ENCODE peak calls at places on chromosomes 2 and 18, in nine cellular contexts. M, I, R, U, S, E, P, G and T are unnamed samples.
A peak's percentile ranks its signal among the peaks of the same experiment; 100 is the strongest.

GRCh38 chr2:159225025-159226016 is 61.2 kb downstream of the WDSUB1 start:
- DNase-seq in M (no peak), I (no peak), R (no peak), U (no peak), S (no peak), E (no peak), P (no peak), G (no peak), T (no peak)

GRCh38 chr2:28687640-28688039 is 64.0 kb upstream of the PPP1CB start:
- DNase-seq in M (no peak), I (no peak), R (no peak), U (no peak), S (no peak), E (no peak), P (no peak), G (no peak), T (no peak)

GRCh38 chr2:45778720-45779171 is 127.3 kb downstream of the PRKCE start:
- DNase-seq in M (peak; percentile 84), I (peak; percentile 69), R (no peak), U (peak; percentile 76), S (peak; percentile 8), E (peak; percentile 58), P (peak; percentile 73), G (peak; percentile 69), T (peak; percentile 7)

GRCh38 chr18:65704051-65704450 is 46.8 kb upstream of the CDH7 start:
- DNase-seq in M (no peak), I (no peak), R (no peak), U (no peak), S (no peak), E (peak; percentile 62), P (no peak), G (no peak), T (no peak)

GRCh38 chr2:32009479-32010256 is 1.1 kb downstream of the MEMO1 start:
- DNase-seq in M (peak; percentile 35), I (peak; percentile 25), R (peak; percentile 8), U (peak; percentile 41), S (peak; percentile 28), E (no peak), P (peak; percentile 38), G (peak; percentile 42), T (peak; percentile 4)

GRCh38 chr2:172114579-172114978 is 11.9 kb upstream of the DLX2 start:
- DNase-seq in M (no peak), I (no peak), R (no peak), U (no peak), S (no peak), E (no peak), P (no peak), G (no peak), T (no peak)

GRCh38 chr2:46855805-46856204 is 59.8 kb downstream of the MCFD2 start:
- DNase-seq in M (no peak), I (no peak), R (no peak), U (no peak), S (no peak), E (no peak), P (no peak), G (no peak), T (no peak)

GRCh38 chr2:120226296-120226695 is 3.1 kb upstream of the TMEM185B start:
- DNase-seq in M (no peak), I (no peak), R (no peak), U (no peak), S (no peak), E (no peak), P (no peak), G (no peak), T (no peak)

GRCh38 chr2:180980185-180980942 is at the start of gene UBE2E3:
- DNase-seq in M (peak; percentile 86), I (peak; percentile 76), R (peak; percentile 68), U (peak; percentile 85), S (peak; percentile 91), E (no peak), P (peak; percentile 72), G (peak; percentile 74), T (peak; percentile 70)

GRCh38 chr2:25339121-25339738 is 2.5 kb downstream of the DNMT3A start:
- DNase-seq in M (no peak), I (no peak), R (no peak), U (no peak), S (no peak), E (no peak), P (no peak), G (no peak), T (no peak)

GRCh38 chr2:229401126-229401865 is 130.2 kb upstream of the PID1 start:
- DNase-seq in M (no peak), I (no peak), R (no peak), U (no peak), S (no peak), E (no peak), P (no peak), G (no peak), T (no peak)

GRCh38 chr2:29841386-29842004 is 79.9 kb downstream of the ALK start:
- DNase-seq in M (peak; percentile 45), I (no peak), R (no peak), U (no peak), S (no peak), E (peak; percentile 11), P (peak; percentile 52), G (no peak), T (no peak)

GRCh38 chr2:63700276-63700675 is 111.5 kb downstream of the MDH1 start:
- DNase-seq in M (no peak), I (no peak), R (no peak), U (no peak), S (no peak), E (no peak), P (no peak), G (no peak), T (no peak)

GRCh38 chr18:26549486-26550435 is 1.4 kb upstream of the KCTD1 start:
- DNase-seq in M (peak; percentile 83), I (no peak), R (peak; percentile 75), U (peak; percentile 79), S (peak; percentile 75), E (peak; percentile 27), P (peak; percentile 66), G (no peak), T (no peak)

GRCh38 chr2:181904022-181904632 is 12.6 kb downstream of the ITPRID2 start:
- DNase-seq in M (no peak), I (no peak), R (no peak), U (no peak), S (no peak), E (peak; percentile 17), P (peak; percentile 20), G (no peak), T (no peak)

GRCh38 chr2:69592511-69592910 is 51.0 kb downstream of the AAK1 start:
- DNase-seq in M (no peak), I (no peak), R (no peak), U (no peak), S (no peak), E (no peak), P (no peak), G (no peak), T (no peak)

GRCh38 chr2:98269274-98269673 is 77.0 kb upstream of the CNGA3 start:
- DNase-seq in M (peak; percentile 60), I (no peak), R (peak; percentile 30), U (peak; percentile 61), S (no peak), E (peak; percentile 44), P (peak; percentile 62), G (no peak), T (no peak)

GRCh38 chr2:239225921-239226561 is 174.8 kb downstream of the HDAC4 start:
- DNase-seq in M (no peak), I (no peak), R (no peak), U (no peak), S (no peak), E (no peak), P (no peak), G (no peak), T (no peak)

GRCh38 chr2:223591596-223591995 is 10.6 kb downstream of the SCG2 start:
- DNase-seq in M (no peak), I (no peak), R (no peak), U (no peak), S (no peak), E (no peak), P (no peak), G (no peak), T (no peak)

GRCh38 chr2:239339726-239340654 is 60.8 kb downstream of the HDAC4 start:
- DNase-seq in M (no peak), I (no peak), R (no peak), U (peak; percentile 15), S (no peak), E (no peak), P (no peak), G (no peak), T (no peak)

GRCh38 chr18:58828399-58829121 is 36.1 kb upstream of the ZNF532 start:
- DNase-seq in M (no peak), I (no peak), R (no peak), U (no peak), S (no peak), E (no peak), P (no peak), G (no peak), T (no peak)

GRCh38 chr2:120828066-120828465 is 92.4 kb downstream of the GLI2 start:
- DNase-seq in M (no peak), I (no peak), R (no peak), U (no peak), S (no peak), E (no peak), P (no peak), G (no peak), T (no peak)

GRCh38 chr2:30237346-30238142 is 6.2 kb downstream of the LBH start:
- DNase-seq in M (no peak), I (no peak), R (no peak), U (no peak), S (no peak), E (no peak), P (no peak), G (no peak), T (no peak)

GRCh38 chr2:238726670-238727584 is 121.0 kb upstream of the TWIST2 start:
- DNase-seq in M (no peak), I (no peak), R (no peak), U (no peak), S (no peak), E (no peak), P (no peak), G (no peak), T (no peak)

GRCh38 chr2:200677721-200678532 is 92.1 kb downstream of the AOX1 start:
- DNase-seq in M (no peak), I (no peak), R (no peak), U (no peak), S (no peak), E (no peak), P (no peak), G (no peak), T (no peak)

GRCh38 chr18:13570856-13571495 is 155.4 kb downstream of the FAM210A start:
- DNase-seq in M (no peak), I (no peak), R (no peak), U (no peak), S (no peak), E (no peak), P (no peak), G (no peak), T (no peak)

GRCh38 chr2:222844323-222844722 is 16.5 kb upstream of the ACSL3 start:
- DNase-seq in M (no peak), I (no peak), R (no peak), U (no peak), S (no peak), E (no peak), P (no peak), G (no peak), T (no peak)

GRCh38 chr2:132664096-132664495 is 5.9 kb downstream of the LYPD1 start:
- DNase-seq in M (no peak), I (no peak), R (no peak), U (no peak), S (no peak), E (no peak), P (no peak), G (no peak), T (no peak)

GRCh38 chr2:164992818-164993217 is 37.5 kb upstream of the SLC38A11 start:
- DNase-seq in M (peak; percentile 58), I (no peak), R (peak; percentile 52), U (peak; percentile 55), S (no peak), E (peak; percentile 74), P (peak; percentile 13), G (peak; percentile 31), T (no peak)

GRCh38 chr2:59693176-59693959 is 860.1 kb downstream of the BCL11A start:
- DNase-seq in M (no peak), I (no peak), R (no peak), U (no peak), S (no peak), E (no peak), P (no peak), G (no peak), T (no peak)

GRCh38 chr18:43714346-43715010 is 437.2 kb upstream of the SYT4 start:
- DNase-seq in M (no peak), I (no peak), R (no peak), U (no peak), S (no peak), E (no peak), P (no peak), G (no peak), T (no peak)